ENCODE peak calls at places on chromosomes 2 and 18, in four cellular contexts. L, Y, O and J are unnamed samples.

GRCh38 chr2:18455256-18455862 is 105.1 kb downstream of the RDH14 start:
- DNase-seq in L (no peak), Y (no peak), O (no peak), J (no peak)

GRCh38 chr2:168165418-168165817 is 82.0 kb downstream of the STK39 start:
- DNase-seq in L (no peak), Y (no peak), O (no peak), J (no peak)

GRCh38 chr2:240922234-240922981 is 16.3 kb downstream of the CROCC2 start:
- DNase-seq in L (no peak), Y (no peak), O (no peak), J (peak; percentile 32)

GRCh38 chr2:142112648-142113278 is 18.1 kb downstream of the LRP1B start:
- DNase-seq in L (no peak), Y (no peak), O (no peak), J (no peak)

GRCh38 chr2:180728928-180729559 is 251.4 kb upstream of the UBE2E3 start:
- DNase-seq in L (no peak), Y (no peak), O (no peak), J (no peak)

GRCh38 chr2:7738596-7738995 is 821.4 kb downstream of the RNF144A start:
- DNase-seq in L (no peak), Y (no peak), O (no peak), J (no peak)

GRCh38 chr2:120793682-120794403 is 58.2 kb downstream of the GLI2 start:
- DNase-seq in L (no peak), Y (no peak), O (no peak), J (no peak)

GRCh38 chr2:207133862-207134519 is 31.8 kb downstream of the KLF7 start:
- DNase-seq in L (peak; percentile 94), Y (peak; percentile 62), O (no peak), J (no peak)

GRCh38 chr2:216683846-216684245 is 11.5 kb downstream of the IGFBP5 start:
- DNase-seq in L (peak; percentile 93), Y (peak; percentile 93), O (no peak), J (no peak)

GRCh38 chr2:202317080-202317859 is 51.7 kb downstream of the NOP58 start:
- DNase-seq in L (peak; percentile 76), Y (no peak), O (no peak), J (peak; percentile 47)

GRCh38 chr2:238835726-238836301 is 12.1 kb upstream of the TWIST2 start:
- DNase-seq in L (no peak), Y (no peak), O (no peak), J (no peak)

GRCh38 chr2:134190807-134191203 is 63.1 kb upstream of the MGAT5 start:
- DNase-seq in L (no peak), Y (no peak), O (no peak), J (no peak)

GRCh38 chr2:122859260-122859659 is 1103.8 kb downstream of the TSN start:
- DNase-seq in L (no peak), Y (no peak), O (no peak), J (no peak)

GRCh38 chr2:55902971-55903370 is 20.6 kb downstream of the EFEMP1 start:
- DNase-seq in L (no peak), Y (no peak), O (no peak), J (no peak)

GRCh38 chr2:188765522-188765921 is 208.7 kb upstream of the COL3A1 start:
- DNase-seq in L (no peak), Y (no peak), O (no peak), J (no peak)

GRCh38 chr2:9473985-9474360 is 378 bp upstream of the IAH1 start:
- DNase-seq in L (peak; percentile 52), Y (peak; percentile 7), O (no peak), J (no peak)

GRCh38 chr2:197576631-197577030 is 60.8 kb downstream of the MOB4 start:
- DNase-seq in L (no peak), Y (no peak), O (no peak), J (no peak)

GRCh38 chr18:79857082-79857661 is 59.4 kb downstream of the KCNG2 start:
- DNase-seq in L (no peak), Y (peak; percentile 23), O (no peak), J (no peak)

GRCh38 chr2:234970467-234970866 is 18.6 kb downstream of the SH3BP4 start:
- DNase-seq in L (no peak), Y (no peak), O (no peak), J (no peak)

GRCh38 chr2:105396254-105397024 is 2.4 kb downstream of the FHL2 start:
- DNase-seq in L (peak; percentile 59), Y (no peak), O (no peak), J (no peak)

GRCh38 chr2:148998162-148998830 is 40.2 kb upstream of the LYPD6B start:
- DNase-seq in L (no peak), Y (no peak), O (no peak), J (no peak)

GRCh38 chr18:45370190-45371010 is 244.9 kb upstream of the SLC14A2 start:
- DNase-seq in L (peak; percentile 28), Y (no peak), O (no peak), J (no peak)

GRCh38 chr2:223090540-223091235 is 38.7 kb downstream of the KCNE4 start:
- DNase-seq in L (no peak), Y (no peak), O (no peak), J (no peak)

GRCh38 chr2:218427741-218428140 is 8.8 kb downstream of the VIL1 start:
- DNase-seq in L (no peak), Y (no peak), O (no peak), J (no peak)

GRCh38 chr18:13273800-13274199 is 55.2 kb downstream of the LDLRAD4 start:
- DNase-seq in L (no peak), Y (no peak), O (no peak), J (no peak)

GRCh38 chr2:200404615-200405014 is 98.1 kb downstream of the SPATS2L start:
- DNase-seq in L (no peak), Y (no peak), O (no peak), J (no peak)

GRCh38 chr2:147525724-147526489 is 318.9 kb upstream of the ACVR2A start:
- DNase-seq in L (no peak), Y (no peak), O (no peak), J (no peak)

GRCh38 chr18:27844416-27844792 is 332.5 kb downstream of the CDH2 start:
- DNase-seq in L (no peak), Y (no peak), O (no peak), J (no peak)

GRCh38 chr18:49371786-49372185 is 88.7 kb downstream of the DYM start:
- DNase-seq in L (no peak), Y (no peak), O (no peak), J (no peak)

GRCh38 chr2:217996345-217996744 is 6.5 kb downstream of the TNS1 start:
- DNase-seq in L (peak; percentile 82), Y (no peak), O (no peak), J (no peak)

GRCh38 chr2:68750592-68751396 is 16.2 kb downstream of the ARHGAP25 start:
- DNase-seq in L (no peak), Y (peak; percentile 0), O (no peak), J (no peak)

GRCh38 chr2:28084564-28084963 is 194.0 kb downstream of the BABAM2 start:
- DNase-seq in L (peak; percentile 59), Y (peak; percentile 17), O (no peak), J (no peak)

GRCh38 chr2:64361151-64361938 is 92.6 kb upstream of the LGALSL start:
- DNase-seq in L (no peak), Y (no peak), O (no peak), J (no peak)

GRCh38 chr2:64362562-64363026 is 91.4 kb upstream of the LGALSL start:
- DNase-seq in L (no peak), Y (no peak), O (no peak), J (no peak)

GRCh38 chr2:64363140-64363539 is 90.8 kb upstream of the LGALSL start:
- DNase-seq in L (no peak), Y (no peak), O (no peak), J (no peak)

GRCh38 chr2:64359176-64359891 is 94.6 kb upstream of the LGALSL start:
- DNase-seq in L (no peak), Y (no peak), O (no peak), J (no peak)

DNA sequence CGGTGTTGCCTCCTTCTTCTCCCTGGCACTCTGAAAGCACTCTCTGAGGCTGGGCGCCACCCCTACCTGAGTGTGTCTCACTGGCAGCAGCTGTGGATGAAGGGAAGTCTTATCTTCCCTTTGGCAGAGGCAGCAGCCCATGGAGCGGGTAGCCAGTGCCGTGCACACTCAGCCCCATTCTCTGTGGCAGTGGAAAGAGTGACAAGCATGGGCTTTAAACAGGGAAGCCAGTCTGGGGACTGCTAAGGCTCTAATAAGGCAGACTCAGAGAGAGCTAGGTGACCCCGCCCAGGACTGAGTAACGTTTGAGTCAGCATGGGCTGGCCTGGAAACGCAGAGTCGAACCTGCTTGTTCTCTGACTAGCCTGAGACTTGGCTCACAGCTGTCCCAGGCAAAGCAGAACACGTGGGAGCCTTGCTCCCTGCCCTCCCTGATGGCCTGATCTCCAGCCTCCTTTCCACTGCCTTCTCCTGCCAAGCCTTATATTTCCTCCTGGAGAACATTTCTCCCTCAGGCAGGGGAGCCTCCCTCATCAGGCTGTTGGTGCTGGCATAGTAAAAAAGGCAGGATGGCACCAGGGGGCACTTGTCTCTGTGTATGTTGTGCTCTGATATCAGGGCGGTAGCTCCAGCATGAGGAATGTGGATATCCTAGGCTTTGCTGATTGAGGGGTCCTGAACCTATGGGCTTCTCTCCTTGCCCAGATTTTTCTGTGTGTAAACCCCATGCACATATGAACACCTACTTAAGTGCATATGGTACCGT is 93.9 kb upstream of the LGALSL start:
- DNase-seq in L (peak; percentile 82), Y (no peak), O (no peak), J (no peak)
- TF ChIP-seq CTCF in L (no peak), Y (no peak), O (peak; percentile 26), J (no peak)

GRCh38 chr2:193584522-193584938 is 1389.8 kb upstream of the TMEFF2 start:
- DNase-seq in L (no peak), Y (peak; percentile 7), O (no peak), J (no peak)
- TF ChIP-seq CTCF in L (no peak), Y (peak; percentile 59), O (peak; percentile 64), J (no peak)

GRCh38 chr2:151027147-151027546 is 234.5 kb downstream of the RBM43 start:
- DNase-seq in L (no peak), Y (no peak), O (no peak), J (no peak)
- TF ChIP-seq CTCF in L (no peak), Y (no peak), O (no peak), J (no peak)

DNA sequence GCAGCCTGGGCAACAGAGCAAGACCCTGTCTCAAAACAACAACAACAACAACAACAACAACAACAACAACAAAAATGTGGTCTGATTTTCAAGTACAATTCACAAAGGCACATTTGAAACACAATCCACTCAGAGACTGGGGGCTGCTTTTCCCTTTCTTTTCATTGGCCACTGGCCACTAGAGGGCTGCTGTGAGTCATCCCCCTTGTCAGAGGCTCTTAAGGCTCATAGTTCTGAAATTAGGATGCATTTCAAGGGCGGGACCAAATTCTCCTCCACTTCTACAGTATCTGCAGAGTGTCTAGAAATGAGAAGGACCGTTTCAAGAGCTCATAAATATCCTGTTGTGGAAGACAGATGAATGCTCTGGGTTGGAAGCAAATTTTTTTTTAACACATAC is 285.4 kb downstream of the NRXN1 start:
- DNase-seq in L (no peak), Y (peak; percentile 3), O (no peak), J (no peak)
- TF ChIP-seq CTCF in L (no peak), Y (peak; percentile 44), O (peak; percentile 78), J (no peak)

GRCh38 chr2:172232638-172233253 is 130.0 kb upstream of the DLX2 start:
- DNase-seq in L (no peak), Y (no peak), O (no peak), J (no peak)

GRCh38 chr2:172230783-172231446 is 128.2 kb upstream of the DLX2 start:
- DNase-seq in L (no peak), Y (no peak), O (no peak), J (peak; percentile 46)

GRCh38 chr2:172233947-172234715 is 131.4 kb upstream of the DLX2 start:
- DNase-seq in L (no peak), Y (no peak), O (no peak), J (no peak)

GRCh38 chr2:172231508-172231907 is 128.8 kb upstream of the DLX2 start:
- DNase-seq in L (no peak), Y (no peak), O (no peak), J (no peak)

GRCh38 chr2:172234716-172235661 is 132.3 kb upstream of the DLX2 start:
- DNase-seq in L (no peak), Y (peak; percentile 12), O (no peak), J (no peak)
- TF ChIP-seq CTCF in L (no peak), Y (no peak), O (no peak), J (no peak)